ENCODE peak calls at places on chromosomes 11 and 22, in five cellular contexts. Z, L, U, T and O are unnamed samples.
A peak's percentile ranks its signal among the peaks of the same experiment; 100 is the strongest.

GRCh38 chr11:86632499-86633269 is 39.7 kb downstream of the ME3 start:
- DNase-seq in Z (peak; percentile 33), L (peak; percentile 39), U (no peak), T (no peak), O (no peak)

GRCh38 chr11:63937713-63938480 is 905 bp upstream of the NAA40 start:
- DNase-seq in Z (no peak), L (no peak), U (peak; percentile 73), T (no peak), O (no peak)

GRCh38 chr11:57417056-57417455 is 9.9 kb downstream of the SLC43A3 start:
- DNase-seq in Z (no peak), L (no peak), U (no peak), T (no peak), O (no peak)

GRCh38 chr22:39090426-39091064 is 6.5 kb upstream of the APOBEC3H start:
- DNase-seq in Z (no peak), L (no peak), U (no peak), T (no peak), O (no peak)

GRCh38 chr22:38758276-38758945 is 2.6 kb upstream of the SUN2 start:
- DNase-seq in Z (no peak), L (no peak), U (no peak), T (no peak), O (no peak)

GRCh38 chr22:47048123-47049077 is 285.9 kb downstream of the TBC1D22A start:
- DNase-seq in Z (no peak), L (no peak), U (no peak), T (no peak), O (no peak)

GRCh38 chr11:58637367-58637766 is 14.9 kb downstream of the CNTF start:
- DNase-seq in Z (no peak), L (no peak), U (no peak), T (no peak), O (no peak)

GRCh38 chr11:18304745-18305144 is 17.2 kb downstream of the HPS5 start:
- DNase-seq in Z (no peak), L (no peak), U (no peak), T (no peak), O (no peak)

GRCh38 chr11:44577231-44577834 is 11.9 kb downstream of the CD82 start:
- DNase-seq in Z (no peak), L (no peak), U (no peak), T (no peak), O (no peak)
- TF ChIP-seq POLR2A in Z (no peak), L (no peak), U (no peak), T (no peak), O (no peak)

DNA sequence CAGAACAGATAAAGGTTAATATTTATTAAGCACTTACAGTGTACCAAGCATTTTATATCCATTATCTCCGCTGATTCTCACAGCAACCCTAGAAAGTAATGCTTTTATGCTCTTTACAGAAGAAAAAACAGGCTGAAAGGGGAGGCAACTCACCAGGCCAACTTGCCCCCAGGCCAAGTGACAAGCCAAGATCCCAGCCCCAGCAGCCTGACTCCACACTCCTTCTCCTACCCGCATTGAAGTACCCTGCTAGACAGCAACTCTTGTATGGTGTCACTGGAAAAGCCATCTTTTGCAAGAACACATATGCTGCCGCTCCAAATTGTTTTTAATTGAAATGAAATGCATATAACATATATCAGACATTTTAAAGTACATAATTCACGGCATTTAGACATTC is 25.6 kb downstream of the SMCO4 start:
- DNase-seq in Z (no peak), L (no peak), U (no peak), T (no peak), O (no peak)
- TF ChIP-seq POLR2A in Z (no peak), L (no peak), U (no peak), T (no peak), O (no peak)

GRCh38 chr11:62727833-62728721 is at the start of gene TTC9C:
- DNase-seq in Z (peak; percentile 89), L (peak; percentile 74), U (peak; percentile 82), T (peak; percentile 94), O (peak; percentile 58)
- TF ChIP-seq POLR2A in Z (peak; percentile 52), L (no peak), U (peak; percentile 71), T (peak; percentile 34), O (peak; percentile 69)

GRCh38 chr11:102924851-102925380 is 30.6 kb downstream of the MMP13 start:
- DNase-seq in Z (no peak), L (no peak), U (no peak), T (no peak), O (no peak)
- TF ChIP-seq POLR2A in Z (no peak), L (no peak), U (no peak), T (no peak), O (no peak)

GRCh38 chr11:19714387-19715363 is 2.0 kb downstream of the NAV2 start:
- DNase-seq in Z (no peak), L (no peak), U (no peak), T (peak; percentile 57), O (no peak)
- TF ChIP-seq POLR2A in Z (no peak), L (no peak), U (no peak), T (no peak), O (no peak)

GRCh38 chr11:266676-267439 is 11.3 kb upstream of the NLRP6 start:
- DNase-seq in Z (no peak), L (no peak), U (peak; percentile 86), T (no peak), O (no peak)

GRCh38 chr11:270451-271208 is 7.6 kb upstream of the NLRP6 start:
- DNase-seq in Z (no peak), L (no peak), U (no peak), T (no peak), O (no peak)

GRCh38 chr11:267491-267994 is 10.7 kb upstream of the NLRP6 start:
- DNase-seq in Z (no peak), L (no peak), U (peak; percentile 68), T (peak; percentile 45), O (no peak)

GRCh38 chr11:271316-271715 is 6.9 kb upstream of the NLRP6 start:
- DNase-seq in Z (no peak), L (no peak), U (no peak), T (no peak), O (no peak)

DNA sequence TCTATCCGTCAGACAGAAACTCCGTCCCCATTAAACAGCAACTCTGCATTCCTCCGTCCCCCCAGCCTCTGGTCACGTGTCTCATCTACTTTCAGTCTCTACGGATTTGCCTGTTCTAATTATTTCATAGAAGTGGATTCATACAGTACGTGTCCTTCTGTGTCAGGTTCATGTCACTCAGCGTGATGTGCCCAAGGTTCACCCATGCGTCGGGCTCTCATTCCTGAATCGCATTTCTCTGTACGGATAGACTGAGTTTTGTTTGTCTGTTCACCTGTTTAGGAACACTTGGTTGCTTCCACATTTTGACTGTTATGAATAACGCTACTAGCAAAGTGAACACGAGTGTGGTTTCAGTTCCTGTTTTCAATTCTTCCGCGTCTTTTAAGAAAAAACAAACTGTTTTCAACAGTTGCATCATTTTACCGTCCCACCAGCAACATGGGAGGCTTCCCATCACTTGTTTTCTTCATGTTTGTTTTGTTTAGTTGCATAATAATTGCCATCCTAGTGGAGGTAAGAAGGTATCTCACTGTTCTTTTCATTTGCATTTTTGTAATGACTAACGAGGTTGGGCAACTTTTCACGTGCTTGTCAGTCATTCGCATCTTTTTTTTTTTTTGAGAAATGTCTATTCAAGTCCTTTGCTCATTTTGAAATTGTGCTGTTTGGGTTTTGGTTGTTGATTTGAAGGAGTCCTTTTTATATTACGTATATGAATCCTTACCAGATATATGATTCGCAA is 8.9 kb upstream of the NLRP6 start:
- DNase-seq in Z (no peak), L (no peak), U (no peak), T (no peak), O (no peak)
- TF ChIP-seq POLR2A in Z (no peak), L (no peak), U (peak; percentile 43), T (no peak), O (no peak)

GRCh38 chr11:12075822-12076821 is 34.3 kb upstream of the MICAL2 start:
- DNase-seq in Z (no peak), L (no peak), U (no peak), T (peak; percentile 78), O (no peak)

GRCh38 chr11:12077535-12078280 is 32.7 kb upstream of the MICAL2 start:
- DNase-seq in Z (no peak), L (no peak), U (no peak), T (no peak), O (no peak)

GRCh38 chr11:12074529-12075195 is 35.7 kb upstream of the MICAL2 start:
- DNase-seq in Z (no peak), L (no peak), U (no peak), T (no peak), O (no peak)

GRCh38 chr11:12075291-12075690 is 35.1 kb upstream of the MICAL2 start:
- DNase-seq in Z (no peak), L (no peak), U (no peak), T (no peak), O (no peak)

DNA sequence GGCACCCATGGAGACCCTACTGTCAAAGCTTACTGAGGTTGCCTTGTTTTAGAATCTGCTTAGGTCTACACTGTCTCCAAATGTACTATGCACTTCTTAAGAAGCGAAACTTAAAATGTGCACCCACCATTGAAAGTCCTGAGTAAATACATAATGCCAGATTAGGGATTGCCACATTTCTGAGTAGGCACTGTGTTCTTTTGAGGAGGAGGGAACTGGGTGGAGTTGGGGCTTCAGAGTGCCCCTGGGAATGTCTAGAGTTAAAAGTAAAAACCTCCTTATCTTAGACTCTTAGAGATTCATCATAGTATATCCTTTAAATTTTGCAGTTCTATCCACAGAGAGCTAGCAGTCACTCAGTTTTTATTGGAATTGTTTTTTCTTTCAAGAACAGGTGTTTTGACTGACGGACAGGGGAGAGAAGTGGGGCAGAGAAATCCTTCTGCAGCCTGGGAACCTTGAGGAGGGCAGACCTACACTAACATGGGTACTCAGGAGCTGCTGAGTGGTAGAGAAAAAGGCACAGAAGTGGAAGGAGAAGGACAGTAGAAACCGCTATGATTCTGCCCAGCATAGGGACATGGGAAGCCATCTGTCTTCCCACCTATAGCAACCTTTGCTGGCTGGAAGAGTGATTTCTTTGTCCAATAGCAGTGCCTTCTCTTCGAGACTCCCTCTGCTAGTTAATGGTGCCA is 33.4 kb upstream of the MICAL2 start:
- DNase-seq in Z (no peak), L (no peak), U (no peak), T (no peak), O (no peak)
- TF ChIP-seq POLR2A in Z (no peak), L (no peak), U (no peak), T (no peak), O (no peak)

GRCh38 chr11:46942172-46942571 is 5.6 kb downstream of the CSTPP1 start:
- DNase-seq in Z (no peak), L (no peak), U (no peak), T (no peak), O (no peak)

DNA sequence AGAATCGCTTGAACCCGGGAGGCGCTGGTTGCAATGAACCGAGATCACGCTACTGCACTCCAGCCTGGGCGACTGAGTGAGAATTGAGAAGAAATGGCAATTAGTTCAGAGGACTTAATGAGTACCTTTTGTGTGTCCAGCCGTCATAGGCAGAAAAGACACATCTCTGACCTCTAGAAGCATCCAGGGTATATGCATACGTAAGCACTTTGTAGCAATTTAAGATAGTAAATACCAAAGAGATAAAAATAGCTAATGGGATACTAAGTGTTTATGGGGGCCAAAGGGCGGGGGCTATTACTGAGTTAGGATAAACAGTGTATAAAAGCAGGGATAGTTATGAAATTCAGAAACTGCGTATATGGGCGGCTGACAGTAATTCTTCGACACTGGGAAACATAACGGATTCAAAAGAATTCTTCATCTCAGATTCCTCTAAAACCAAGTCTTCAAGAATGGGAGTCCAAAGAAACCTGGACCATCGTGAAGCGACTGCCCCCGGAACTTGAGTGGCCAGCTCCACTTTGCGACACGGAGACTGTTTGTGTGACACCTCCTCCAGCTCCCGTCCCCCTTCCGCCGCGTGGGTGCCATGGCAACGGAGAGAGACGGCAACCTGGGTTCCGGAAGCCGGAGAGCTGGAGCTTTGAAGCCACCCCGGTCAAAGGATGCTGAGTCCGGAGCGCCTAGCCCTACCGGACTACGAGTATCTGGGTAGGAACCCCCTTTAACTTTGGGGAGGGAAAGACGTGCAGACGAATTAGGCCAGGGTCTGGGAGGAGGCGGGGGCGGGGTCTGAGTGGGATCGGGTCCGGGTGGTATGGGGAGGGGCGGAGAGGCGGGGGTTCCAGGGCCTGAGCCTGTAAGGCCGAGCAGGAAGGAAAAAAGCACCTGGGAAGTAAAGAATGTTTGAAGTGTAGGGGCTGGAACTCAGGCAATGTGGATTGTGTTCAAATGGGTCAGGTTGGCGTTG is at the start of gene CSTPP1:
- DNase-seq in Z (peak; percentile 95), L (peak; percentile 71), U (peak; percentile 98), T (peak; percentile 92), O (peak; percentile 98)
- TF ChIP-seq POLR2A in Z (no peak), L (no peak), U (peak; percentile 61), T (no peak), O (no peak)